ENCODE peak calls at places on chromosomes 16 and 17, in ten cellular contexts. P is A549; M is DND-41; U is lower lobe of right lung; A is CD4-positive, alpha-beta T cell; S is pancreas; J is PC-3; V is right cardiac atrium; F is heart left ventricle; X is upper lobe of left lung. R is an unnamed sample.
A peak's percentile ranks its signal among the peaks of the same experiment; 100 is the strongest.

GRCh38 chr16:2466667-2467300 is 4.3 kb upstream of the NTN3 start:
- ATAC-seq in P (no peak), M (no peak), U (no peak), A (no peak), S (no peak), J (no peak), V (no peak), F (no peak), X (no peak), R (no peak)

GRCh38 chr17:82915697-82916027 is 75.8 kb upstream of the ZNF750 start:
- ATAC-seq in P (no peak), M (no peak), U (no peak), A (no peak), S (no peak), J (no peak), V (no peak), F (no peak), X (no peak), R (no peak)

GRCh38 chr16:15975172-15975571 is 25.8 kb downstream of the ABCC1 start:
- ATAC-seq in P (no peak), M (no peak), U (no peak), A (no peak), S (no peak), J (no peak), V (no peak), F (no peak), X (no peak), R (peak; percentile 78)

GRCh38 chr17:47624727-47625068 is 25.0 kb upstream of the KPNB1 start:
- ATAC-seq in P (no peak), M (no peak), U (no peak), A (no peak), S (no peak), J (no peak), V (no peak), F (no peak), X (no peak), R (no peak)

GRCh38 chr17:35245196-35245486 is 2.3 kb downstream of the SLFN5 start:
- ATAC-seq in P (peak; percentile 67), M (no peak), U (no peak), A (no peak), S (no peak), J (peak; percentile 53), V (no peak), F (no peak), X (no peak), R (no peak)

GRCh38 chr16:60206511-60206910 is 1472.4 kb upstream of the GOT2 start:
- ATAC-seq in P (no peak), M (no peak), U (no peak), A (no peak), S (no peak), J (no peak), V (no peak), F (no peak), X (no peak), R (no peak)

GRCh38 chr17:82583720-82584234 is 64.2 kb downstream of the FOXK2 start:
- ATAC-seq in P (no peak), M (no peak), U (peak; percentile 95), A (peak; percentile 81), S (no peak), J (no peak), V (peak; percentile 73), F (no peak), X (peak; percentile 66), R (no peak)

GRCh38 chr16:65125871-65126270 is 4.0 kb upstream of the CDH11 start:
- ATAC-seq in P (no peak), M (no peak), U (no peak), A (no peak), S (no peak), J (no peak), V (no peak), F (no peak), X (no peak), R (no peak)

GRCh38 chr16:27198451-27199234 is 4.7 kb upstream of the KDM8 start:
- ATAC-seq in P (no peak), M (no peak), U (no peak), A (no peak), S (no peak), J (no peak), V (no peak), F (no peak), X (no peak), R (no peak)

GRCh38 chr17:19771971-19772630 is 24.0 kb upstream of the ALDH3A1 start:
- ATAC-seq in P (no peak), M (no peak), U (no peak), A (peak; percentile 89), S (no peak), J (no peak), V (no peak), F (no peak), X (no peak), R (no peak)

GRCh38 chr16:85279874-85280545 is 167.7 kb upstream of the CIBAR2 start:
- ATAC-seq in P (no peak), M (no peak), U (peak; percentile 29), A (no peak), S (peak; percentile 50), J (no peak), V (peak; percentile 32), F (peak; percentile 22), X (peak; percentile 11), R (peak; percentile 7)

GRCh38 chr16:81784042-81784785 is 5.1 kb downstream of the PLCG2 start:
- ATAC-seq in P (peak; percentile 9), M (no peak), U (no peak), A (no peak), S (no peak), J (no peak), V (peak; percentile 77), F (no peak), X (no peak), R (no peak)

DNA sequence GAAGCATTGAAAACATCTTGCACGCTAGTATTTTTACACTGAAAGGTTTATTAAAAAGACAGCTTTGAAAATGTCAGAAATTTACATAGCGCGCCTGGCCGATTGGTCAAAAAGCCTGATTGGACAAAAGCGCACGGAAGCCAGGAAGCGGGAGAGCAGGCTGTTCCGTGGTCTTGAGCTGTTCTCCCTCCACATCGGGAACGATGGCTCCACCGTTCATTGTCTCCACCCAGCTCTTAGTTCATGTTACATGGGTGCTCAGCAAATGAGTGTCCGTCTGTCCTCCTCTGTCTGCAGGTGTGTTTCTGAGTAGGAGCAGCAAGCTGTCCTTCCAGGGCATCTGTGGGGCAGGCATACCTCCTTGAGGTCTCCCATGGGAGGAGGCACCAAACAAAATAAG is 65.3 kb upstream of the HSBP1 start:
- ATAC-seq in P (no peak), M (no peak), U (no peak), A (no peak), S (no peak), J (no peak), V (no peak), F (no peak), X (no peak), R (no peak)
- H3K27ac ChIP-seq in P (no peak overlapping the region), M (no peak overlapping the region), U (no peak overlapping the region), A (no peak overlapping the region), S (no peak overlapping the region), J (no peak overlapping the region), V (no peak overlapping the region), F (no peak overlapping the region), X (no peak overlapping the region), R (no peak overlapping the region)

DNA sequence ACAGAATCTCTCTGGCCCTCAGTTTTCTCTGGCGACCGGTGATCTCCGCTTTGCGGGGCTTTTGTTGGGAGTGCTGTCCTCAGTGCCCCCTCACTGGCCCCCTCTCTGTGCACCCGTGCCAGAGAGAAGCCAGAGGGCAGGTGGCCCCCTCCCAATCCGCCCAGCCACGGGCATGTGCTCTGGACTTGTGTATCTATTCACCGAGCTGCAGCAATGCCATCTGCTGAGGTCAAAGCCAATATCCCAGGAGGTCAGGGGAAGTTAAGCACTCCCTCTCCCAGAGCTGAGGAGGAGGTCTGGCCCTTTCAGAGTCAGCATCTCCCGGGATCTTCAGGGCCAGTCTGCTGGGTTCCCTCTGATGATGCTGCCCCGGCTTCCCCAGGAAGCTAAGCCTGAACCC is 5.1 kb downstream of the CACNG5 start:
- ATAC-seq in P (no peak), M (no peak), U (no peak), A (no peak), S (no peak), J (no peak), V (no peak), F (no peak), X (no peak), R (no peak)
- H3K27ac ChIP-seq in P (no peak overlapping the region), M (no peak overlapping the region), U (no peak overlapping the region), A (no peak overlapping the region), S (no peak overlapping the region), J (no peak overlapping the region), V (no peak overlapping the region), F (no peak overlapping the region), X (no peak overlapping the region), R (no peak overlapping the region)

DNA sequence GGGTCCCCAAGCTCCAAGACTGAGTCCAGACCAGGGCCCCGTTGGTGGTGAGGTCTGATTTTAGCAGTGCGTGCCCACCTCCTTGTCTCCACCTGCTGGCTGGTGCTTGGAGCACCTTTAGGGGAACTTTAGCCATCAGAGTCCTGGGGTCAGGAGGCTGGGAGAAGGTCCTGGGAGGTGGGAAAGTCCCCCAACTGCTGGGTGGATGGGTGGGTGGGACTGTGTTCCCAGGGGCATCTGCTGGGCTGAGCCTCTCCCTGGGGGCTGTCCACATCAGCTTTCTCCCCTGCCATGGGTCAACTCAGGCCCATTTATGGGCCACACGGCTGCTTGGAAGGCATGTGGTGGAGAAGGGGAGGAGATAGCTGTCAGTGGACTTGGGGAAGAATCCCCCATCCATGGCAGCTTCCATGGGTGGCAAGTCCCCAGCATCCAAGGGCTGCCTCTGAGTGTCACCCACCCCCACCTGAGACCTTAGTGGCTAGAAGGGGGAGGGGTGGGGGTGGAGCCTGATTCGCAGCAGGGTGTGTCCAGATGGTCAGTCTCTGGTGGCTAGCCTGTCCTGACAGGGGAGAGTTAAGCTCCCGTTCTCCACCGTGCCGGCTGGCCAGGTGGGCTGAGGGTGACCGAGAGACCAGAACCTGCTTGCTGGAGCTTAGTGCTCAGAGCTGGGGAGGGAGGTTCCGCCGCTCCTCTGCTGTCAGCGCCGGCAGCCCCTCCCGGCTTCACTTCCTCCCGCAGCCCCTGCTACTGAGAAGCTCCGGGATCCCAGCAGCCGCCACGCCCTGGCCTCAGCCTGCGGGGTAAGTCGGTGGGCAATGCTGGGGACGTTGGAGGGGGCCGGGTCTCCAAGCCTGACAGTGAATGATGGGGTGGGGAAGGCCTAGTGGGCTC is at the start of gene TRPV2:
- ATAC-seq in P (peak; percentile 40), M (peak; percentile 69), U (peak; percentile 51), A (peak; percentile 49), S (peak; percentile 50), J (no peak), V (peak; percentile 62), F (peak; percentile 57), X (peak; percentile 46), R (peak; percentile 20)
- H3K27ac ChIP-seq in P (peak within 1 kb of the TSS; percentile 39), M (peak within 1 kb of the TSS; percentile 86), U (peak within 1 kb of the TSS; percentile 92), A (peak within 1 kb of the TSS; percentile 90), S (peak within 1 kb of the TSS; percentile 79), J (no peak within 1 kb of the TSS), V (peak within 1 kb of the TSS; percentile 76), F (peak within 1 kb of the TSS; percentile 81), X (peak within 1 kb of the TSS; percentile 93), R (peak within 1 kb of the TSS; percentile 80)

DNA sequence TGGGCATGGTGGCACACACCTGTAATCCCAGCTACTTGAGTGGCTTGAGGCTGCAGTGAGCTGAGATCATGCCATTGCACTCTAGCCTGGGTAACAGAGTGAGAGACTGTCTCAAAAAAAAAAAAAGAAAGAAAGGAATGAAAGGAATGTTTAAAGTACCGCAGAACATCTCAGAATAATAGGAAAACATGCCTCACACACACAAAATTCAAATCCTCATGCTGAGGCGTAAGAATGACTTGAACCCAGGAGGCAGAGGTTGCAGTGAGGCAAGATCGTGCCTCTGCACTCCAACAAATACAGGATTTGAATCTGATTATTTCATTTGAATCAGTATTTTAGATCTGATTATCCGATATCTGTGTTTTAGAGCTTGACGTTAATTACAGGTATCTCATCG is 21.3 kb upstream of the GAA start:
- ATAC-seq in P (no peak), M (no peak), U (no peak), A (no peak), S (no peak), J (no peak), V (no peak), F (no peak), X (no peak), R (no peak)
- H3K27ac ChIP-seq in P (no peak overlapping the region), M (no peak overlapping the region), U (no peak overlapping the region), A (no peak overlapping the region), S (no peak overlapping the region), J (no peak overlapping the region), V (no peak overlapping the region), F (no peak overlapping the region), X (no peak overlapping the region), R (no peak overlapping the region)